ENCODE peak calls at places on chromosomes 13 and 19, in ten cellular contexts. T is AG04450; N is tibial nerve; S is heart right ventricle; W is CD8-positive, alpha-beta memory T cell; U is prostate gland; M is fibroblast of lung; Q is epithelial cell of prostate; D is endodermal cell; I is CD4-positive, CD25-positive, alpha-beta regulatory T cell. H is an unnamed sample.

GRCh38 chr13:22757530-22758120 is 423.2 kb upstream of the SGCG start:
- DNase-seq in W (no peak), T (no peak), Q (no peak), S (no peak), M (peak), I (no peak), N (no peak), D (no peak), U (no peak), H (no peak)

GRCh38 chr13:45851171-45851889 is at the start of gene SIAH3:
- DNase-seq in D (peak), I (no peak), N (no peak), U (no peak), W (peak), Q (no peak), S (no peak), M (peak), T (no peak), H (no peak)

GRCh38 chr13:36819811-36820140 is 754 bp downstream of the RFXAP start:
- DNase-seq in S (no peak), Q (no peak), W (no peak), T (no peak), M (peak), U (peak), D (no peak), N (no peak), I (peak), H (no peak)

GRCh38 chr19:3534375-3535234 is 4.4 kb upstream of the TEKTIP1 start:
- DNase-seq in T (no peak), S (no peak), M (no peak), Q (no peak), D (no peak), N (no peak), U (no peak), I (no peak), W (no peak), H (no peak)

GRCh38 chr19:44050740-44051653 is 839 bp upstream of the ZNF223 start:
- DNase-seq in U (no peak), I (no peak), W (no peak), S (no peak), Q (peak), N (no peak), M (no peak), T (no peak), D (no peak), H (no peak)

GRCh38 chr19:442085-442484 is 18.7 kb downstream of the SHC2 start:
- DNase-seq in M (no peak), S (no peak), N (no peak), U (no peak), Q (no peak), D (no peak), W (no peak), T (no peak), I (no peak), H (no peak)

GRCh38 chr19:31678421-31678820 is 329.2 kb upstream of the TSHZ3 start:
- DNase-seq in I (no peak), Q (no peak), N (no peak), U (no peak), W (no peak), M (peak), S (no peak), D (no peak), T (no peak), H (no peak)

GRCh38 chr13:44389003-44389666 is 15.5 kb downstream of the SERP2 start:
- DNase-seq in S (no peak), D (no peak), U (no peak), M (no peak), T (no peak), Q (no peak), N (no peak), I (no peak), W (no peak), H (no peak)

GRCh38 chr13:82833928-82834327 is 1048.3 kb downstream of the SLITRK1 start:
- DNase-seq in W (no peak), S (no peak), T (peak), Q (no peak), U (no peak), I (no peak), D (no peak), M (peak), N (no peak), H (no peak)

GRCh38 chr13:111429064-111429558 is 108.7 kb downstream of the TEX29 start:
- DNase-seq in T (no peak), U (no peak), N (no peak), D (peak), S (no peak), M (peak), Q (no peak), I (no peak), W (no peak), H (no peak)

GRCh38 chr19:14686411-14686810 is 3.4 kb upstream of the ZNF333 start:
- DNase-seq in N (no peak), M (peak), S (no peak), T (no peak), W (peak), U (no peak), D (peak), I (peak), Q (no peak), H (no peak)

GRCh38 chr19:29014857-29015436 is 198.0 kb downstream of the UQCRFS1 start:
- DNase-seq in M (no peak), I (no peak), D (peak), N (no peak), T (no peak), Q (no peak), U (no peak), W (no peak), S (no peak), H (no peak)

GRCh38 chr13:40982772-40983171 is 36.3 kb downstream of the ELF1 start:
- DNase-seq in W (peak), T (no peak), I (peak), N (no peak), U (peak), S (no peak), Q (no peak), D (no peak), M (peak), H (no peak)

GRCh38 chr19:15138427-15138826 is 31.2 kb downstream of the SYDE1 start:
- DNase-seq in U (no peak), D (no peak), Q (no peak), T (no peak), N (no peak), W (no peak), M (peak), I (no peak), S (no peak), H (no peak)

GRCh38 chr19:8367327-8368001 is 3.5 kb downstream of the ANGPTL4 start:
- DNase-seq in U (peak), N (peak), T (peak), I (no peak), Q (peak), W (no peak), M (peak), S (peak), D (peak), H (peak)

GRCh38 chr19:48928164-48929005 is 5.1 kb upstream of the DHDH start:
- DNase-seq in I (no peak), M (peak), Q (peak), D (no peak), T (no peak), S (no peak), W (no peak), N (no peak), U (peak), H (no peak)

GRCh38 chr19:48921721-48922500 is 11.6 kb upstream of the DHDH start:
- DNase-seq in I (no peak), T (no peak), S (no peak), M (no peak), Q (no peak), D (no peak), W (no peak), N (no peak), U (no peak), H (no peak)

GRCh38 chr19:48922548-48923490 is 10.7 kb upstream of the DHDH start:
- DNase-seq in U (no peak), N (no peak), Q (no peak), D (no peak), S (no peak), I (no peak), W (no peak), T (no peak), M (no peak), H (no peak)

GRCh38 chr19:48926909-48927308 is 6.6 kb upstream of the DHDH start:
- DNase-seq in Q (peak), T (peak), I (no peak), W (peak), U (peak), D (no peak), S (no peak), N (no peak), M (peak), H (no peak)

DNA sequence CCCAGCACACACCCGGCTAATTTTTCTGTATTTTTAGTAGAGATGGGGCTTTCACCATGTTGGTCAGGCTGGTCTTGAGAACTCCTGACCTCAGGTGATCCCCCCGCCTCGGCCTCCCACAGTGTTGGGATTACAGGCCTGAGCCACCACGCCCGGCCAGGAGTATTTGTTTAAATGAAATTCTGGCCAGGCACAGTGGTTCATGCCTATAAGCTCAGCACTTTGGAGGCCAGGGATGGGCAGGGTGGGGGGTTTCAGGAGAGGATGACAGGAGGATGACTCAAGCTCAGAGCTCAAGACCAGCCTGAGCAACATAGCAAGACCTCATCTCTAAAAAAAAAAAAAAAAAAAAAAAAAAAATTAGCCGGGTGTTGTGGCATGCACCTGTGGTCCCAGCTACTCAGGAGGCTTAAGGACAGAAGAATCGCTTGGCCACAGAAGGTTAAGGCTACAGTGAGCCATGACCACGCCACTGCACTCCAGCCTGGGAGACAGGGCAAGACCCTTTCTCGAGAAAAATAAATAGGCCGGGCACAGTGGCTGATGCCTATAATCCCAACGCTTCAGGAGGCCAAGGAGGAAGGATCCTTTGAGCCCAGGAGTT is 8.2 kb upstream of the DHDH start:
- DNase-seq in T (peak), M (peak), N (no peak), Q (peak), S (no peak), D (no peak), W (no peak), I (no peak), U (no peak), H (no peak)
- H3K27ac ChIP-seq in T (peak), M (peak), N (no peak), Q (peak), S (no peak), D (no peak), W (no peak), I (no peak), U (no peak), H (no peak)

GRCh38 chr19:2428756-2429711 is 1.6 kb upstream of the TIMM13 start:
- DNase-seq in S (no peak), I (no peak), T (no peak), U (no peak), W (no peak), M (no peak), D (peak), Q (no peak), N (no peak), H (no peak)
- H3K27ac ChIP-seq in S (no peak), I (peak), T (peak), U (no peak), W (peak), M (no peak), D (no peak), Q (no peak), N (peak), H (no peak)

GRCh38 chr19:41430907-41431306 is 3.7 kb upstream of the B3GNT8 start:
- DNase-seq in D (no peak), M (no peak), I (no peak), S (no peak), Q (no peak), N (no peak), U (no peak), T (no peak), W (no peak), H (no peak)
- H3K27ac ChIP-seq in D (no peak), M (no peak), I (no peak), S (peak), Q (no peak), N (no peak), U (no peak), T (no peak), W (no peak), H (peak)

DNA sequence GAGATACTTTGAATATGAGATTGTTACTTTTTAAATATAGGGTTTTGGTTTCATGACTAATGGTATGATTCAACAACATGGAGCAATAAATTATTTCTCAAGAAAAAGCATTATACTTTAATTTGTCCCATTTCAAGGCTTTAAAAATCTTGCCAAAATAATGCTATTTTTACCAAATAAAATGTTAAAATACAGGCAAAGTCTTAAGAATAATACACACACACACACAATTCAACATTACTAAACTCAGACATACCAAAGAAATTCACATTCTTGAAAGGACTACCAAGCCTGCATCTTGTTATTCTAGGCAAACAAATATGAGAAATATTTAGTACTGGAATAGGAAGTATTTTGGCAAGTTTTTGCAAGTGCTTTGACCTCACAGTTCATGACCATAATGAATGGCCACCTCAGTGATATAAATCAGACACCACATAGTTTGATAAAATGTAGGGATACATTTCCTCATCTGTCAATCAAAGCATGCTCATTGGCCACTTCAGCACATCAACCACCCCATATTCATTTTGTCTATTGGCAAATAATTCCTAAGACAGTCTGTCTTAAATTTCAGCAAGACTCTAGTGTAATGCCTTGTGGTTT is 107.2 kb downstream of the NALCN start:
- DNase-seq in T (no peak), W (no peak), N (no peak), Q (no peak), I (no peak), M (peak), U (no peak), D (no peak), S (no peak), H (no peak)
- H3K27ac ChIP-seq in T (no peak), W (no peak), N (no peak), Q (no peak), I (no peak), M (no peak), U (no peak), D (no peak), S (no peak), H (no peak)

GRCh38 chr13:25242956-25243355 is 44.3 kb downstream of the MTMR6 start:
- DNase-seq in M (no peak), D (no peak), U (no peak), N (no peak), T (no peak), Q (no peak), I (no peak), S (no peak), W (no peak), H (no peak)

GRCh38 chr13:25249001-25249543 is 38.2 kb downstream of the MTMR6 start:
- DNase-seq in Q (no peak), U (no peak), M (peak), I (no peak), D (peak), W (no peak), S (no peak), N (no peak), T (no peak), H (no peak)

GRCh38 chr13:25248071-25248470 is 39.2 kb downstream of the MTMR6 start:
- DNase-seq in U (no peak), Q (no peak), D (no peak), S (no peak), M (no peak), N (no peak), W (no peak), T (no peak), I (no peak), H (no peak)

GRCh38 chr13:25252229-25252628 is 35.1 kb downstream of the MTMR6 start:
- DNase-seq in D (no peak), Q (no peak), T (no peak), W (no peak), U (no peak), S (no peak), M (no peak), N (no peak), I (no peak), H (no peak)

GRCh38 chr13:25247345-25247744 is 39.9 kb downstream of the MTMR6 start:
- DNase-seq in I (no peak), N (no peak), U (no peak), S (no peak), W (no peak), T (no peak), D (no peak), Q (no peak), M (no peak), H (no peak)
- H3K27ac ChIP-seq in I (no peak), N (no peak), U (no peak), S (no peak), W (no peak), T (no peak), D (no peak), Q (no peak), M (no peak), H (no peak)

GRCh38 chr13:84925443-84925842 is 873.8 kb downstream of the SLITRK6 start:
- DNase-seq in D (no peak), N (no peak), T (peak), W (no peak), U (no peak), M (peak), S (no peak), Q (peak), I (no peak), H (no peak)
- H3K27ac ChIP-seq in D (no peak), N (no peak), T (no peak), W (no peak), U (no peak), M (no peak), S (no peak), Q (no peak), I (no peak), H (no peak)

GRCh38 chr13:51721485-51721884 is 82.5 kb downstream of the DHRS12 start:
- DNase-seq in U (no peak), S (peak), W (no peak), D (no peak), Q (no peak), T (no peak), N (no peak), I (no peak), M (no peak), H (peak)

GRCh38 chr13:51713807-51714206 is 90.2 kb downstream of the DHRS12 start:
- DNase-seq in M (no peak), N (no peak), U (no peak), I (no peak), S (no peak), D (no peak), T (no peak), W (no peak), Q (no peak), H (no peak)

GRCh38 chr13:51714663-51715168 is 89.2 kb downstream of the DHRS12 start:
- DNase-seq in S (no peak), N (no peak), T (peak), M (peak), I (no peak), Q (peak), W (no peak), U (no peak), D (no peak), H (no peak)

GRCh38 chr13:51717786-51718398 is 86.1 kb downstream of the DHRS12 start:
- DNase-seq in U (no peak), S (no peak), M (no peak), I (no peak), D (no peak), Q (no peak), W (no peak), T (no peak), N (no peak), H (no peak)

DNA sequence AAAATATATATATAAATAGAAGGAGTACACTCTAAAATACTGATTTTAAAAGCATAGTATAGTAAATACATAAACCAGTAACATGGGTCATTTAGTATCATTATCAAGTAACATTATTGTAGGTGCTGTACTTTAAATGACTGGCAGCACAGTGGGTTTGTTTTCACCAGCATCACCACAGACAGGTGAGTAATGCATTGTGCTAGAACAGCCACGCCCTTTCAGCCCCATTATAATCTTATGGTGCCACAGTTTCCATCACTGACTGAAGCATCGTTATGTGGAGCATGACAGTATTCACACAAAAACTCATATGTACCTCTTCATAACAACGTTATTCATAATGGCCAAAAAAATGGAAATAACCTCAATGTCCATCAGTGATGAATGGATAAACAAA is 88.3 kb downstream of the DHRS12 start:
- DNase-seq in W (no peak), Q (peak), I (no peak), D (no peak), T (no peak), U (no peak), S (no peak), M (no peak), N (no peak), H (no peak)
- H3K27ac ChIP-seq in W (no peak), Q (peak), I (no peak), D (no peak), T (no peak), U (no peak), S (no peak), M (no peak), N (no peak), H (no peak)